ENCODE peak calls at places on chromosomes 13 and 19, in ten cellular contexts. B, R, M, C, J, D, K, Y, F and L are unnamed samples.

GRCh38 chr19:44635581-44636438 is 7.9 kb upstream of the PVR start:
- DNase-seq in C (no peak), B (no peak), K (peak), D (peak), F (no peak), J (peak), M (no peak), Y (no peak), R (no peak), L (peak)

GRCh38 chr19:55406091-55406868 is 1.3 kb downstream of the UBE2S start:
- DNase-seq in K (no peak), C (no peak), J (no peak), B (no peak), M (no peak), Y (no peak), R (no peak), D (no peak), F (no peak), L (no peak)

GRCh38 chr13:36244073-36244472 is 29.7 kb upstream of the SOHLH2 start:
- DNase-seq in C (no peak), K (peak), Y (no peak), M (no peak), B (no peak), R (no peak), J (no peak), D (no peak), F (no peak), L (no peak)

GRCh38 chr13:37616131-37616530 is 17.6 kb upstream of the POSTN start:
- DNase-seq in K (no peak), C (no peak), Y (no peak), B (no peak), J (no peak), M (no peak), D (peak), F (no peak), R (no peak), L (no peak)

GRCh38 chr13:109974354-109974753 is 188.0 kb upstream of the IRS2 start:
- DNase-seq in M (no peak), C (no peak), J (peak), B (no peak), Y (no peak), K (no peak), D (peak), F (no peak), R (no peak), L (no peak)

GRCh38 chr19:13511947-13512346 is 5.7 kb upstream of the CACNA1A start:
- DNase-seq in D (no peak), J (no peak), R (no peak), K (no peak), M (no peak), F (no peak), C (no peak), Y (no peak), B (no peak), L (no peak)

GRCh38 chr13:75635621-75636338 is at the start of gene LMO7:
- DNase-seq in J (peak), F (peak), D (peak), Y (peak), K (peak), B (no peak), R (peak), C (peak), M (no peak), L (no peak)

GRCh38 chr19:3523361-3524074 is 15.5 kb upstream of the TEKTIP1 start:
- DNase-seq in F (no peak), J (no peak), C (no peak), D (no peak), K (no peak), Y (no peak), R (no peak), B (no peak), M (no peak), L (no peak)

GRCh38 chr19:2494084-2494446 is 18.1 kb downstream of the GADD45B start:
- DNase-seq in B (no peak), J (peak), C (no peak), D (peak), M (no peak), K (peak), Y (no peak), F (no peak), R (no peak), L (no peak)

GRCh38 chr13:24074687-24075086 is 85.8 kb upstream of the SPATA13 start:
- DNase-seq in K (peak), D (no peak), B (no peak), J (no peak), F (no peak), Y (no peak), C (no peak), M (no peak), R (no peak), L (peak)

GRCh38 chr13:88285329-88285728 is 614.2 kb downstream of the SLITRK5 start:
- DNase-seq in K (no peak), Y (no peak), F (no peak), B (no peak), R (no peak), D (no peak), M (no peak), C (no peak), J (no peak), L (no peak)

GRCh38 chr13:92804346-92804745 is 422.3 kb upstream of the GPC6 start:
- DNase-seq in K (peak), M (peak), R (no peak), Y (no peak), D (no peak), B (no peak), J (peak), F (no peak), C (no peak), L (peak)

GRCh38 chr13:65834897-65835296 is 1395.2 kb downstream of the PCDH9 start:
- DNase-seq in C (no peak), J (no peak), K (no peak), R (no peak), Y (no peak), M (no peak), B (no peak), F (no peak), D (peak), L (no peak)

GRCh38 chr19:38707512-38708114 is 36.7 kb downstream of the CAPN12 start:
- DNase-seq in C (no peak), B (no peak), J (peak), F (no peak), M (no peak), Y (no peak), K (peak), R (no peak), D (peak), L (no peak)

GRCh38 chr19:45121827-45122345 is 28.9 kb downstream of the PPP1R37 start:
- DNase-seq in M (no peak), D (no peak), C (no peak), Y (no peak), K (no peak), B (no peak), J (no peak), F (no peak), R (no peak), L (no peak)

GRCh38 chr19:35039881-35040456 is 1.6 kb upstream of the HPN start:
- DNase-seq in F (no peak), Y (no peak), M (no peak), B (no peak), D (no peak), C (peak), R (peak), K (no peak), J (no peak), L (no peak)

GRCh38 chr13:39130298-39130697 is 92.0 kb downstream of the NHLRC3 start:
- DNase-seq in K (no peak), B (no peak), D (no peak), C (peak), J (no peak), Y (no peak), F (no peak), R (peak), M (no peak), L (no peak)

GRCh38 chr19:10468133-10468532 is 35.0 kb downstream of the KEAP1 start:
- DNase-seq in D (no peak), F (no peak), Y (no peak), J (no peak), B (no peak), K (no peak), M (no peak), R (no peak), C (peak), L (no peak)

GRCh38 chr13:114118763-114119123 is 13.7 kb downstream of the RASA3 start:
- DNase-seq in M (no peak), K (peak), J (peak), F (no peak), D (peak), Y (no peak), R (no peak), C (no peak), B (no peak), L (no peak)

GRCh38 chr13:93603043-93603442 is 376.4 kb downstream of the GPC6 start:
- DNase-seq in F (no peak), Y (no peak), J (peak), C (peak), B (peak), K (peak), M (peak), D (peak), R (no peak), L (peak)

GRCh38 chr19:49921871-49922755 is 6.9 kb upstream of the ATF5 start:
- DNase-seq in Y (no peak), C (no peak), K (peak), D (peak), J (peak), F (no peak), M (no peak), R (no peak), B (no peak), L (peak)

GRCh38 chr13:39379118-39379517 is 223.9 kb downstream of the LHFPL6 start:
- DNase-seq in Y (no peak), M (no peak), J (no peak), K (no peak), D (no peak), R (no peak), B (no peak), F (no peak), C (no peak), L (no peak)

GRCh38 chr19:2517881-2518601 is 42.1 kb downstream of the GADD45B start:
- DNase-seq in C (no peak), R (no peak), J (no peak), D (peak), Y (no peak), F (no peak), B (no peak), M (no peak), K (no peak), L (no peak)

GRCh38 chr13:105642511-105642958 is 892.9 kb downstream of the EFNB2 start:
- DNase-seq in M (no peak), B (no peak), K (peak), R (no peak), D (peak), Y (no peak), F (no peak), C (no peak), J (no peak), L (peak)

DNA sequence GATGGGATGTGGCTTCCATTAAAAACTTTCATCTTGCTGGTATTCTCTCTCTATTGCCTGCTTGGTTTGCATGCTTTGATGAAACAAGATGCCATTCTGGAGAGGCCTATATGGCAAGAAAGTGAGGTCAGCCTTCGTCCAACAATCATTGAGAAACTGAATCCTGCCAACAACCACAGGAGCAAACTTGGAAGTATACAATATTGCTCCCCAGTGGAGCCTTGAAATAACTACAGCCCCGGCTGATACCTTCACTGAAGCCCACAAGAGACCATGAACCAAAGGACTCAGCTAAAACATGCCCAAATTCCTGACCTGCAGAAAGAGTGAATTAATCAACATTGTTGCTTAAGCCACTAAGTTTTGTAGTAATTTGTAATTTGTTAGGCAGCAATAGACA is 82.5 kb upstream of the FGF14 start:
- DNase-seq in J (peak), K (no peak), R (no peak), F (no peak), D (peak), C (peak), M (no peak), B (no peak), Y (no peak), L (peak)
- TF ChIP-seq CTCF in J (no peak), K (peak), R (peak), F (peak), D (peak), C (peak), M (no peak), B (no peak), Y (no peak), L (peak)

GRCh38 chr19:31436121-31436776 is 87.0 kb upstream of the TSHZ3 start:
- DNase-seq in D (peak), K (no peak), B (no peak), R (no peak), Y (no peak), J (peak), C (no peak), F (no peak), M (no peak), L (no peak)
- TF ChIP-seq CTCF in D (peak), K (no peak), B (no peak), R (no peak), Y (no peak), J (no peak), C (no peak), F (no peak), M (no peak), L (no peak)

GRCh38 chr13:111283991-111284390 is 36.5 kb upstream of the TEX29 start:
- DNase-seq in D (no peak), M (no peak), J (no peak), Y (no peak), C (no peak), B (no peak), K (no peak), R (no peak), F (no peak), L (no peak)

GRCh38 chr13:111284579-111284978 is 35.9 kb upstream of the TEX29 start:
- DNase-seq in C (no peak), J (no peak), D (no peak), Y (no peak), B (no peak), F (no peak), R (no peak), M (no peak), K (no peak), L (no peak)

GRCh38 chr13:111288276-111288675 is 32.2 kb upstream of the TEX29 start:
- DNase-seq in M (no peak), F (no peak), K (no peak), R (no peak), J (no peak), B (no peak), D (no peak), C (no peak), Y (no peak), L (no peak)

GRCh38 chr13:111287201-111287600 is 33.2 kb upstream of the TEX29 start:
- DNase-seq in M (no peak), R (no peak), K (no peak), C (peak), D (no peak), Y (no peak), B (no peak), J (no peak), F (no peak), L (no peak)

DNA sequence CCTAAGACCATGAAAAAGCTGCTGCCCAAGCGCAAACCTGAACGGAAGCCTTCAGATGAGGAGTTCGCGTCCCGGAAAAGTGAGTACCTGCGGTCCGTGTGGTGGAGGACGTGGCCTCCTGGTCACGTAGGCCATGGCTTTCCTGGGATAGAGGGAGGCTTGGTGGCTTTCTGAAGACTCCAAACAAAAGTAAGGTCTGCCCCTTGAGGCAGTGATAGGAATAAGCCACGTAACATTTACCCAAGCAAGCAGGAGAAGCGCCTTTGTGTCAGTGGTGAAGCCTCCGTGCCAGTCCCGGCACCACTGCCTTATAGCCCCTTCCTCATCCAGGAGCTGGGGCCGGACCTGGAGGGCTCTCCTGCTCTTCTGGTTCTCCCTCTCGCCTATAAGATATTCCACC is 34.3 kb upstream of the TEX29 start:
- DNase-seq in B (no peak), M (no peak), F (no peak), J (no peak), K (no peak), R (no peak), D (no peak), C (peak), Y (no peak), L (no peak)
- TF ChIP-seq CTCF in B (no peak), M (no peak), F (peak), J (no peak), K (no peak), R (peak), D (no peak), C (no peak), Y (no peak), L (no peak)

GRCh38 chr19:47225746-47226425 is 5.1 kb downstream of the BBC3 start:
- DNase-seq in J (peak), R (peak), F (peak), D (peak), M (no peak), B (peak), Y (peak), K (peak), C (peak), L (peak)
- TF ChIP-seq CTCF in J (peak), R (peak), F (peak), D (peak), M (no peak), B (peak), Y (peak), K (no peak), C (no peak), L (no peak)